ENCODE peak calls at places on chromosomes 3 and 15, in four cellular contexts. One of them, this sample, is unnamed.

GRCh38 chr3:179933079-179933478 is 103.7 kb downstream of the PEX5L start:
- DNase-seq in activated CD8-positive, alpha-beta T cell treated with anti-CD3 and anti-CD28 coated beads for 36 hours: no peak
- DNase-seq in anterior cingulate cortex: no peak
- DNase-seq in mucosa of descending colon: no peak
- DNase-seq in this sample: no peak

GRCh38 chr15:91422704-91423254 is 322.7 kb downstream of the SV2B start:
- DNase-seq in mucosa of descending colon: no peak
- DNase-seq in anterior cingulate cortex: no peak
- DNase-seq in activated CD8-positive, alpha-beta T cell treated with anti-CD3 and anti-CD28 coated beads for 36 hours: no peak
- DNase-seq in this sample: no peak

GRCh38 chr15:25246641-25247417 is 192.0 kb downstream of the UBE3A start:
- DNase-seq in mucosa of descending colon: peak
- DNase-seq in anterior cingulate cortex: no peak
- DNase-seq in activated CD8-positive, alpha-beta T cell treated with anti-CD3 and anti-CD28 coated beads for 36 hours: no peak
- DNase-seq in this sample: no peak

GRCh38 chr15:71116366-71116765 is 1.1 kb downstream of the THSD4 start:
- DNase-seq in activated CD8-positive, alpha-beta T cell treated with anti-CD3 and anti-CD28 coated beads for 36 hours: no peak
- DNase-seq in mucosa of descending colon: peak
- DNase-seq in anterior cingulate cortex: no peak
- DNase-seq in this sample: no peak

GRCh38 chr3:42508562-42508961 is 6.1 kb downstream of the VIPR1 start:
- DNase-seq in activated CD8-positive, alpha-beta T cell treated with anti-CD3 and anti-CD28 coated beads for 36 hours: no peak
- DNase-seq in anterior cingulate cortex: no peak
- DNase-seq in mucosa of descending colon: peak
- DNase-seq in this sample: no peak

GRCh38 chr3:173501941-173502489 is 104.5 kb downstream of the NLGN1 start:
- DNase-seq in activated CD8-positive, alpha-beta T cell treated with anti-CD3 and anti-CD28 coated beads for 36 hours: no peak
- DNase-seq in mucosa of descending colon: no peak
- DNase-seq in anterior cingulate cortex: no peak
- DNase-seq in this sample: peak

GRCh38 chr3:171788546-171789351 is 21.5 kb downstream of the PLD1 start:
- DNase-seq in anterior cingulate cortex: no peak
- DNase-seq in activated CD8-positive, alpha-beta T cell treated with anti-CD3 and anti-CD28 coated beads for 36 hours: no peak
- DNase-seq in mucosa of descending colon: no peak
- DNase-seq in this sample: no peak

GRCh38 chr3:160569874-160570273 is 4.5 kb upstream of the KPNA4 start:
- DNase-seq in activated CD8-positive, alpha-beta T cell treated with anti-CD3 and anti-CD28 coated beads for 36 hours: no peak
- DNase-seq in anterior cingulate cortex: no peak
- DNase-seq in mucosa of descending colon: no peak
- DNase-seq in this sample: no peak

GRCh38 chr3:159977295-159977694 is 11.3 kb upstream of the IL12A start:
- DNase-seq in mucosa of descending colon: no peak
- DNase-seq in activated CD8-positive, alpha-beta T cell treated with anti-CD3 and anti-CD28 coated beads for 36 hours: no peak
- DNase-seq in anterior cingulate cortex: no peak
- DNase-seq in this sample: no peak

GRCh38 chr3:74561881-74562280 is 52.6 kb downstream of the CNTN3 start:
- DNase-seq in mucosa of descending colon: no peak
- DNase-seq in anterior cingulate cortex: no peak
- DNase-seq in activated CD8-positive, alpha-beta T cell treated with anti-CD3 and anti-CD28 coated beads for 36 hours: no peak
- DNase-seq in this sample: no peak

GRCh38 chr3:64266065-64266874 is 41.0 kb upstream of the PRICKLE2 start:
- DNase-seq in activated CD8-positive, alpha-beta T cell treated with anti-CD3 and anti-CD28 coated beads for 36 hours: no peak
- DNase-seq in anterior cingulate cortex: no peak
- DNase-seq in mucosa of descending colon: no peak
- DNase-seq in this sample: peak

GRCh38 chr3:156837130-156837529 is 11.0 kb downstream of the LEKR1 start:
- DNase-seq in mucosa of descending colon: no peak
- DNase-seq in activated CD8-positive, alpha-beta T cell treated with anti-CD3 and anti-CD28 coated beads for 36 hours: no peak
- DNase-seq in anterior cingulate cortex: no peak
- DNase-seq in this sample: no peak

GRCh38 chr3:39052613-39053012 is 797 bp downstream of the WDR48 start:
- DNase-seq in anterior cingulate cortex: no peak
- DNase-seq in activated CD8-positive, alpha-beta T cell treated with anti-CD3 and anti-CD28 coated beads for 36 hours: peak
- DNase-seq in mucosa of descending colon: peak
- DNase-seq in this sample: no peak

GRCh38 chr3:109098245-109098644 is 19.7 kb downstream of the MORC1 start:
- DNase-seq in anterior cingulate cortex: no peak
- DNase-seq in activated CD8-positive, alpha-beta T cell treated with anti-CD3 and anti-CD28 coated beads for 36 hours: peak
- DNase-seq in mucosa of descending colon: peak
- DNase-seq in this sample: no peak

This sample was measured in NCI-H446.